ENCODE peak calls at places on chromosomes 3 and 15, in eight cellular contexts. M is GM13977, D is cardiac fibroblast, H is left lung, P is RWPE1, E is stomach, I is GM23338, O is AG04450. L is an unnamed sample.

GRCh38 chr15:68343579-68344225 is 66.2 kb downstream of the FEM1B start:
- DNase-seq in M (no peak), D (no peak), H (no peak), P (no peak), E (no peak), I (no peak), O (no peak), L (no peak)

GRCh38 chr3:10635446-10636076 is 130.2 kb upstream of the ATP2B2 start:
- DNase-seq in M (no peak), D (no peak), H (no peak), P (no peak), E (no peak), I (no peak), O (no peak), L (no peak)

GRCh38 chr3:127746400-127747057 is 73.8 kb downstream of the ABTB1 start:
- DNase-seq in M (no peak), D (no peak), H (peak), P (no peak), E (no peak), I (no peak), O (no peak), L (no peak)

GRCh38 chr3:182829761-182830405 is 36.6 kb downstream of the ATP11B start:
- DNase-seq in M (no peak), D (no peak), H (no peak), P (peak), E (no peak), I (no peak), O (no peak), L (no peak)

GRCh38 chr3:78506581-78507195 is 1261.1 kb downstream of the ROBO1 start:
- DNase-seq in M (no peak), D (peak), H (no peak), P (peak), E (no peak), I (no peak), O (no peak), L (no peak)

GRCh38 chr15:49037546-49037940 is 8.7 kb downstream of the SECISBP2L start:
- DNase-seq in M (no peak), D (no peak), H (no peak), P (no peak), E (no peak), I (no peak), O (no peak), L (no peak)

GRCh38 chr3:123620338-123620737 is 35.5 kb upstream of the HACD2 start:
- DNase-seq in M (no peak), D (no peak), H (no peak), P (no peak), E (no peak), I (no peak), O (peak), L (no peak)

GRCh38 chr15:85821545-85821944 is 26.8 kb upstream of the KLHL25 start:
- DNase-seq in M (no peak), D (no peak), H (no peak), P (no peak), E (no peak), I (no peak), O (no peak), L (no peak)

GRCh38 chr3:52817860-52818259 is 12.6 kb downstream of the ITIH4 start:
- DNase-seq in M (no peak), D (no peak), H (no peak), P (no peak), E (no peak), I (no peak), O (no peak), L (no peak)

GRCh38 chr3:67017211-67017610 is 19.1 kb downstream of the KBTBD8 start:
- DNase-seq in M (no peak), D (peak), H (no peak), P (peak), E (no peak), I (no peak), O (no peak), L (peak)

GRCh38 chr3:87206070-87206469 is 21.0 kb upstream of the CHMP2B start:
- DNase-seq in M (no peak), D (peak), H (no peak), P (peak), E (no peak), I (no peak), O (peak), L (no peak)

GRCh38 chr3:183826448-183826847 is 1.1 kb upstream of the MAP6D1 start:
- DNase-seq in M (no peak), D (no peak), H (no peak), P (no peak), E (no peak), I (no peak), O (no peak), L (no peak)

GRCh38 chr3:177362646-177363045 is 165.4 kb upstream of the TBL1XR1 start:
- DNase-seq in M (no peak), D (no peak), H (no peak), P (no peak), E (no peak), I (no peak), O (no peak), L (no peak)

GRCh38 chr3:193782280-193782654 is 189.3 kb downstream of the OPA1 start:
- DNase-seq in M (no peak), D (no peak), H (no peak), P (peak), E (peak), I (no peak), O (no peak), L (no peak)

GRCh38 chr3:58658508-58658907 is 8.1 kb downstream of the FAM3D start:
- DNase-seq in M (no peak), D (no peak), H (no peak), P (no peak), E (no peak), I (no peak), O (no peak), L (no peak)

GRCh38 chr15:45868109-45868691 is 233.4 kb downstream of the SQOR start:
- DNase-seq in M (no peak), D (no peak), H (no peak), P (no peak), E (no peak), I (no peak), O (no peak), L (no peak)

GRCh38 chr3:15360786-15361493 is 28.6 kb upstream of the SH3BP5 start:
- DNase-seq in M (no peak), D (peak), H (no peak), P (no peak), E (no peak), I (no peak), O (no peak), L (no peak)

GRCh38 chr3:113495035-113495434 is 19.9 kb downstream of the SPICE1 start:
- DNase-seq in M (peak), D (peak), H (no peak), P (peak), E (no peak), I (peak), O (no peak), L (peak)

GRCh38 chr3:158091526-158091925 is 14.7 kb downstream of the SHOX2 start:
- DNase-seq in M (no peak), D (peak), H (no peak), P (no peak), E (no peak), I (peak), O (no peak), L (no peak)

GRCh38 chr3:32200991-32201758 is 37.3 kb upstream of the CMTM8 start:
- DNase-seq in M (no peak), D (peak), H (no peak), P (no peak), E (no peak), I (no peak), O (no peak), L (no peak)

GRCh38 chr15:95843241-95843851 is 487.2 kb upstream of the NR2F2 start:
- DNase-seq in M (no peak), D (peak), H (no peak), P (no peak), E (no peak), I (no peak), O (no peak), L (no peak)

GRCh38 chr3:95438274-95438673 is 1375.4 kb downstream of the NSUN3 start:
- DNase-seq in M (no peak), D (no peak), H (no peak), P (no peak), E (no peak), I (peak), O (no peak), L (no peak)

GRCh38 chr3:20546636-20547035 is 360.6 kb upstream of the SGO1 start:
- DNase-seq in M (no peak), D (no peak), H (no peak), P (no peak), E (no peak), I (no peak), O (no peak), L (no peak)

GRCh38 chr3:53534996-53535395 is 40.6 kb downstream of the CACNA1D start:
- DNase-seq in M (no peak), D (no peak), H (no peak), P (no peak), E (no peak), I (no peak), O (no peak), L (no peak)

GRCh38 chr15:71282086-71282485 is 166.8 kb downstream of the THSD4 start:
- DNase-seq in M (no peak), D (peak), H (no peak), P (no peak), E (no peak), I (no peak), O (no peak), L (no peak)

GRCh38 chr3:169699070-169699469 is 35.6 kb upstream of the MECOM start:
- DNase-seq in M (no peak), D (peak), H (no peak), P (no peak), E (no peak), I (no peak), O (no peak), L (no peak)
- TF ChIP-seq CTCF in M (no peak), D (no peak), H (no peak), P (no peak), E (no peak), I (no peak), O (no peak), L (no peak)

GRCh38 chr15:52466134-52466701 is 62.5 kb downstream of the MYO5A start:
- DNase-seq in M (peak), D (no peak), H (no peak), P (no peak), E (peak), I (peak), O (no peak), L (peak)
- TF ChIP-seq CTCF in M (peak), D (no peak), H (no peak), P (no peak), E (no peak), I (no peak), O (no peak), L (peak)

GRCh38 chr3:55534876-55535275 is 47.8 kb upstream of the WNT5A start:
- DNase-seq in M (no peak), D (no peak), H (no peak), P (no peak), E (no peak), I (no peak), O (no peak), L (no peak)

GRCh38 chr3:55538158-55538557 is 51.1 kb upstream of the WNT5A start:
- DNase-seq in M (no peak), D (no peak), H (no peak), P (no peak), E (no peak), I (peak), O (no peak), L (no peak)

GRCh38 chr3:55540579-55540978 is 53.5 kb upstream of the WNT5A start:
- DNase-seq in M (no peak), D (no peak), H (no peak), P (no peak), E (no peak), I (peak), O (no peak), L (no peak)

GRCh38 chr3:55541016-55541415 is 53.9 kb upstream of the WNT5A start:
- DNase-seq in M (no peak), D (no peak), H (no peak), P (no peak), E (no peak), I (no peak), O (no peak), L (no peak)

DNA sequence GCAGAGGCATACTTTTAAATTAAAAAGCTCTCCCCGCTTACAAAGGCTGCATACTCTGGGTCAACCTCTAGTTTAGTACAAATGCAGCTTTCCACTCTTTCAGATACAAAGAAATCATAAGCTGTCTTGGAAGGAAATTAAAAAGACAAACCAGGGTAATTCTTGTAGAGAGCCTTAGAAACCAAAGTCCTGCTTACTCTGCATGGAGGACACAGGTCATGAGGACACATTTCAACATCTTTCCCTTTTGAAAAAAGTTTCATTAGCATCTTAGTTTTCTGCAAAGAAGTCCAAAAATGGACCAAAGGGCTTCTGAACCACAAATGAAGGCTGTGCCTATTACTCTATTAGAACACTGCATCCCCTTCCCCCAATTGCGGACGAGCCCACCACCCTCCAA is 50.5 kb upstream of the WNT5A start:
- DNase-seq in M (no peak), D (no peak), H (no peak), P (no peak), E (no peak), I (no peak), O (no peak), L (no peak)
- TF ChIP-seq CTCF in M (no peak), D (no peak), H (no peak), P (no peak), E (no peak), I (no peak), O (no peak), L (no peak)

DNA sequence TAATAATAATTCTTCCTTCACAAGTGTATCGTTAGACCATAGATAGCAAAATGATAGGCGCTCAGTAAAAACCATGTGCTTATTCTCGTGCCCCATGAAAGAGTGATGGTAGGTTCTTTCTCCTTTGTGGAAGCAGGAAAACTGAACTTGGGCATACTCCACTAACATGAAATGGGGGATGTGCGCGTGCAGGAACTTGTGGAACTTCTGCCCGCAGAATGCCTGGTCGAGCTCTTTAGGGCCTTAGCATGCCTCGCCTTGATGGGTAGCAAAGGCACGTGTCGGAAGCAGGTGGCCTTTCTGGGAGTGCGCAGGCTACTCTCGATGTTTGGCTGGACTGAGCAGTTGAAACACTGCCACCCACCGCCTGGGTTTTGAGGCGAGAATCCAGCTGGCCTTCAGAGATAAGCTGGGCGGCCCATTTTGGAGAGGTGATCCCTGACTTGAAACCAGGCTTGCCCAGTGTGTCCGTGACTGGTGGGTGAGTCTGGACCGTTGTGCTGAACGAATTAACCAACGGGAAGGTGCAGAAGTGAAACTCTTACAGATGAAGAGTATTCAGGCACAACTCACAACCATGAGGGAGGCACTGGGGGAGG is 821 bp downstream of the PCCB start:
- DNase-seq in M (peak), D (peak), H (peak), P (no peak), E (peak), I (peak), O (no peak), L (peak)
- TF ChIP-seq CTCF in M (peak), D (peak), H (no peak), P (no peak), E (no peak), I (peak), O (peak), L (no peak)

GRCh38 chr3:132630612-132631011 is 29.0 kb downstream of the ACAD11 start:
- DNase-seq in M (no peak), D (no peak), H (no peak), P (no peak), E (no peak), I (no peak), O (no peak), L (no peak)
- TF ChIP-seq CTCF in M (no peak), D (no peak), H (no peak), P (no peak), E (no peak), I (no peak), O (no peak), L (no peak)

DNA sequence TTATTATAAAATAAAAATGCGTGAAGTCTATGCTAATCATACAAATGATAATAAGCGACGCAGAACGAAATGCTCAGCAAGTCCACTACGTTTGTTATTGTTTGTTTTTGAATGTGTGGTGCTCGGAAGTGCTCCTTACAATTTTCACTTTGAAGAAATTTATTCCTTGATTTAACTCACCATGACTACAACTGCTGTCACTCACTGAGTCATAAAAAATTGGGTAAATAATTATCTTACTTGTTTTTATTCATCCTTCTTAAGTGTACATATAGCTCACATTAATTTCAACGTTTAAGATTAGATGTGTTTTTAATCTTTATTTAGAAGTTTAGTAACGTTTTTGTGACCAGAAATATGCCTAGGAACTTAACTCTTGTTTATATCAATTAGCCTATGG is 66.7 kb upstream of the NANOGP8 start:
- DNase-seq in M (no peak), D (no peak), H (no peak), P (no peak), E (no peak), I (no peak), O (no peak), L (no peak)
- TF ChIP-seq CTCF in M (no peak), D (no peak), H (no peak), P (no peak), E (no peak), I (no peak), O (no peak), L (no peak)

DNA sequence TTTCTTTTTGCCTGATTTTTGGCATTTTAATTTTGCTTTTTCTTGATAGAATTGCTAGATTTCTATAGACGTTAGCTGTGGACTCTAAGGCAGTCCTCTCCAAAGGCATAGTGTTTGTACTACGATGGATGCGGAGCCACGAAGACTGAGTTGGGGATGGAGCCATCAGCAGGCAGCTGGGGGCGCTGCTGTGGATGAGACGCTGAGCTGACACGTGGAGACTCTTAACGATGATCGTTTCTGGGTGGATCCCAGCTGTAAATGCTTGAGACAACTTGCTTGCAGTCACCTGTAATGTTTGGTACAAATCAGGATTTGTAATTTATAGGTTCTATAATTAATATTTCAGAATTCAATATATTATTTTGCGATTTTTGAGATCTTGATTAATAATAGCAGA is 13.3 kb upstream of the PPP1R2 start:
- DNase-seq in M (no peak), D (no peak), H (no peak), P (no peak), E (no peak), I (peak), O (no peak), L (peak)
- TF ChIP-seq CTCF in M (peak), D (peak), H (no peak), P (no peak), E (no peak), I (peak), O (peak), L (peak)

GRCh38 chr15:22873204-22873701 is 34.8 kb downstream of the NIPA2 start:
- DNase-seq in M (no peak), D (peak), H (no peak), P (no peak), E (no peak), I (peak), O (peak), L (no peak)

GRCh38 chr15:22874256-22874655 is 35.8 kb downstream of the NIPA2 start:
- DNase-seq in M (no peak), D (no peak), H (no peak), P (no peak), E (no peak), I (no peak), O (no peak), L (no peak)

GRCh38 chr15:22871481-22872076 is 33.1 kb downstream of the NIPA2 start:
- DNase-seq in M (no peak), D (no peak), H (no peak), P (no peak), E (no peak), I (no peak), O (no peak), L (no peak)

GRCh38 chr15:22870865-22871264 is 32.4 kb downstream of the NIPA2 start:
- DNase-seq in M (no peak), D (no peak), H (no peak), P (no peak), E (no peak), I (no peak), O (no peak), L (no peak)

GRCh38 chr15:22873841-22874240 is 35.4 kb downstream of the NIPA2 start:
- DNase-seq in M (no peak), D (no peak), H (no peak), P (no peak), E (no peak), I (no peak), O (no peak), L (no peak)
- TF ChIP-seq CTCF in M (no peak), D (no peak), H (no peak), P (no peak), E (no peak), I (no peak), O (no peak), L (no peak)

L was measured in activated CD8-positive, alpha-beta T cell treated with anti-CD3 and anti-CD28 coated beads for 36 hours.